ENCODE peak calls at places on chromosomes 12 and 14, in four cellular contexts. One of them, this sample, is unnamed.

GRCh38 chr12:78035913-78036658 is 205.4 kb downstream of the NAV3 start:
- DNase-seq in testis: peak; percentile 18
- DNase-seq in IMR-90: peak; percentile 34
- DNase-seq in prostate gland: no peak
- DNase-seq in this sample: no peak

GRCh38 chr14:101291390-101291789 is 269.9 kb upstream of the DIO3 start:
- DNase-seq in IMR-90: no peak
- DNase-seq in prostate gland: no peak
- DNase-seq in testis: no peak
- DNase-seq in this sample: no peak

GRCh38 chr12:125340791-125341190 is 275.6 kb downstream of the AACS start:
- DNase-seq in testis: no peak
- DNase-seq in prostate gland: no peak
- DNase-seq in IMR-90: peak; percentile 52
- DNase-seq in this sample: no peak

GRCh38 chr12:685388-685787 is 22.1 kb upstream of the NINJ2 start:
- DNase-seq in testis: peak; percentile 45
- DNase-seq in IMR-90: peak; percentile 28
- DNase-seq in prostate gland: no peak
- DNase-seq in this sample: no peak

GRCh38 chr12:116919706-116920485 is 9.1 kb downstream of the FBXW8 start:
- DNase-seq in prostate gland: peak; percentile 10
- DNase-seq in IMR-90: no peak
- DNase-seq in testis: no peak
- DNase-seq in this sample: no peak

GRCh38 chr12:63916561-63917476 is 72.3 kb downstream of the SRGAP1 start:
- DNase-seq in IMR-90: peak; percentile 64
- DNase-seq in prostate gland: no peak
- DNase-seq in testis: no peak
- DNase-seq in this sample: no peak

GRCh38 chr12:124769166-124769530 is 94.5 kb downstream of the SCARB1 start:
- DNase-seq in prostate gland: no peak
- DNase-seq in IMR-90: peak; percentile 77
- DNase-seq in testis: no peak
- DNase-seq in this sample: no peak

GRCh38 chr12:93660996-93661395 is 16.2 kb upstream of the CRADD start:
- DNase-seq in IMR-90: no peak
- DNase-seq in prostate gland: no peak
- DNase-seq in testis: no peak
- DNase-seq in this sample: no peak

GRCh38 chr14:60590907-60591510 is 58.3 kb downstream of the SIX1 start:
- DNase-seq in IMR-90: peak; percentile 17
- DNase-seq in prostate gland: peak; percentile 9
- DNase-seq in testis: no peak
- DNase-seq in this sample: no peak

GRCh38 chr12:51915003-51915625 is 7.8 kb downstream of the ACVRL1 start:
- DNase-seq in IMR-90: no peak
- DNase-seq in prostate gland: no peak
- DNase-seq in testis: no peak
- DNase-seq in this sample: no peak

GRCh38 chr14:96098309-96098998 is 59.3 kb downstream of the C14orf132 start:
- DNase-seq in IMR-90: peak; percentile 71
- DNase-seq in prostate gland: peak; percentile 52
- DNase-seq in testis: peak; percentile 51
- DNase-seq in this sample: no peak

GRCh38 chr12:32507559-32508276 is 108.4 kb downstream of the FGD4 start:
- DNase-seq in prostate gland: no peak
- DNase-seq in IMR-90: no peak
- DNase-seq in testis: no peak
- DNase-seq in this sample: no peak

GRCh38 chr12:109304485-109304884 is 4.6 kb downstream of the FOXN4 start:
- DNase-seq in prostate gland: no peak
- DNase-seq in testis: no peak
- DNase-seq in IMR-90: no peak
- DNase-seq in this sample: no peak

GRCh38 chr14:34211732-34212131 is 250.3 kb downstream of the SPTSSA start:
- DNase-seq in IMR-90: no peak
- DNase-seq in testis: no peak
- DNase-seq in prostate gland: no peak
- DNase-seq in this sample: no peak

GRCh38 chr12:120413901-120414695 is 23.8 kb upstream of the COX6A1 start:
- DNase-seq in IMR-90: no peak
- DNase-seq in testis: no peak
- DNase-seq in prostate gland: no peak
- DNase-seq in this sample: peak; percentile 34

GRCh38 chr14:61178226-61179060 is 102.7 kb downstream of the TMEM30B start:
- DNase-seq in testis: no peak
- DNase-seq in prostate gland: no peak
- DNase-seq in IMR-90: peak; percentile 99
- DNase-seq in this sample: no peak

GRCh38 chr14:106556665-106557289 is 1030.4 kb downstream of the TMEM121 start:
- DNase-seq in testis: peak; percentile 87
- DNase-seq in IMR-90: no peak
- DNase-seq in prostate gland: peak; percentile 35
- DNase-seq in this sample: no peak

GRCh38 chr12:57722716-57723629 is 15.6 kb downstream of the AGAP2 start:
- DNase-seq in testis: no peak
- DNase-seq in prostate gland: no peak
- DNase-seq in IMR-90: no peak
- DNase-seq in this sample: no peak

GRCh38 chr12:93219947-93220346 is 157.8 kb upstream of the NUDT4 start:
- DNase-seq in IMR-90: no peak
- DNase-seq in testis: no peak
- DNase-seq in prostate gland: no peak
- DNase-seq in this sample: no peak

GRCh38 chr12:13205809-13206559 is 9.5 kb downstream of the EMP1 start:
- DNase-seq in IMR-90: peak; percentile 99
- DNase-seq in prostate gland: no peak
- DNase-seq in testis: no peak
- DNase-seq in this sample: no peak

GRCh38 chr12:21818627-21819026 is 44.1 kb upstream of the KCNJ8 start:
- DNase-seq in testis: no peak
- DNase-seq in prostate gland: peak; percentile 17
- DNase-seq in IMR-90: peak; percentile 73
- DNase-seq in this sample: no peak

GRCh38 chr14:104924421-104925213 is at the start of gene PLD4:
- DNase-seq in prostate gland: no peak
- DNase-seq in IMR-90: no peak
- DNase-seq in testis: no peak
- DNase-seq in this sample: no peak

GRCh38 chr14:101476931-101477553 is 84.3 kb upstream of the DIO3 start:
- DNase-seq in prostate gland: no peak
- DNase-seq in IMR-90: no peak
- DNase-seq in testis: peak; percentile 10
- DNase-seq in this sample: no peak

GRCh38 chr12:8034802-8035201 is 2.3 kb downstream of the FOXJ2 start:
- DNase-seq in prostate gland: no peak
- DNase-seq in IMR-90: no peak
- DNase-seq in testis: no peak
- DNase-seq in this sample: no peak

GRCh38 chr12:55824726-55825125 is 4.7 kb downstream of the DNAJC14 start:
- DNase-seq in prostate gland: no peak
- DNase-seq in testis: no peak
- DNase-seq in IMR-90: no peak
- DNase-seq in this sample: no peak

GRCh38 chr14:103393687-103394626 is 8.7 kb downstream of the MARK3 start:
- DNase-seq in IMR-90: peak; percentile 53
- DNase-seq in testis: peak; percentile 56
- DNase-seq in prostate gland: no peak
- DNase-seq in this sample: no peak

GRCh38 chr12:2183556-2184541 is 131.1 kb downstream of the CACNA1C start:
- DNase-seq in testis: no peak
- DNase-seq in prostate gland: no peak
- DNase-seq in IMR-90: peak; percentile 75
- DNase-seq in this sample: no peak

GRCh38 chr12:90099288-90099687 is 390.6 kb upstream of the ATP2B1 start:
- DNase-seq in prostate gland: no peak
- DNase-seq in IMR-90: peak; percentile 59
- DNase-seq in testis: no peak
- DNase-seq in this sample: no peak

GRCh38 chr12:58918475-58918874 is 1.8 kb downstream of the LRIG3 start:
- DNase-seq in IMR-90: peak; percentile 15
- DNase-seq in testis: no peak
- DNase-seq in prostate gland: no peak
- DNase-seq in this sample: no peak

GRCh38 chr12:15532364-15532977 is 210.2 kb downstream of the PTPRO start:
- DNase-seq in IMR-90: peak; percentile 77
- DNase-seq in prostate gland: no peak
- DNase-seq in testis: no peak
- DNase-seq in this sample: no peak

GRCh38 chr14:33941727-33942126 is 9.1 kb downstream of the EGLN3 start:
- DNase-seq in IMR-90: no peak
- DNase-seq in prostate gland: no peak
- DNase-seq in testis: no peak
- DNase-seq in this sample: no peak

GRCh38 chr12:9260931-9261330 is 52.7 kb upstream of the PZP start:
- DNase-seq in IMR-90: no peak
- DNase-seq in testis: no peak
- DNase-seq in prostate gland: no peak
- DNase-seq in this sample: no peak

GRCh38 chr14:72714094-72714493 is 179.8 kb downstream of the DPF3 start:
- DNase-seq in IMR-90: no peak
- DNase-seq in testis: no peak
- DNase-seq in prostate gland: no peak
- DNase-seq in this sample: no peak

GRCh38 chr14:36996133-36996856 is 176.1 kb downstream of the SLC25A21 start:
- DNase-seq in prostate gland: no peak
- DNase-seq in testis: peak; percentile 31
- DNase-seq in IMR-90: peak; percentile 68
- DNase-seq in this sample: no peak

GRCh38 chr14:58587271-58587670 is 50.5 kb upstream of the DACT1 start:
- DNase-seq in IMR-90: peak; percentile 87
- DNase-seq in testis: no peak
- DNase-seq in prostate gland: no peak
- DNase-seq in this sample: no peak

GRCh38 chr12:57204454-57204853 is 12.1 kb upstream of the NXPH4 start:
- DNase-seq in prostate gland: no peak
- DNase-seq in IMR-90: no peak
- DNase-seq in testis: no peak
- DNase-seq in this sample: no peak

GRCh38 chr12:130013771-130014484 is 110.1 kb upstream of the TMEM132D start:
- DNase-seq in IMR-90: no peak
- DNase-seq in testis: peak; percentile 83
- DNase-seq in prostate gland: peak; percentile 34
- DNase-seq in this sample: no peak

GRCh38 chr14:61524211-61524806 is 171.0 kb upstream of the HIF1A start:
- DNase-seq in prostate gland: no peak
- DNase-seq in IMR-90: peak; percentile 74
- DNase-seq in testis: no peak
- DNase-seq in this sample: no peak

DNA sequence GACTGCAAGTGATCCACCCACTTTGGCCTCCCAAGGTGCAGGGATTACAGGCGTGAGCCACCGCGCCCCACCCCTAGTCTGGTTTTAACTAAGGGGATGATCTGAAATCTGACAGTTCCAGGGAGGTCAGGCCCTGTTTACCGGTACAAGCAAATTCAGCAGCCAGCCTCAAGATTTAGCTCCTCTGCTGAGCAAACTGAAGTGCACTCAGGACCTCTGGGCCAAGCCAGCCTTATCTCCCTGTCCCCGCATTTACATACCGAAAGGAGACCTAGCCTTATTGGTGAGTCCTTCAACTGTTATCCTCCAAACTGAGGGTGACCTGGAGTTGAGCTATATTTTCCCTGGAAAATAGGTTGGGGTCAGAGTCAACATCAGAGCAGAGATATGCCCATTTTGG is 835 bp upstream of the ABHD4 start:
- DNase-seq in IMR-90: no peak
- DNase-seq in prostate gland: no peak
- DNase-seq in testis: no peak
- DNase-seq in this sample: no peak
- H3K27me3 ChIP-seq in IMR-90: no peaks in the 10 kb centered on the region
- H3K27me3 ChIP-seq in prostate gland: no peaks in the 10 kb centered on the region
- H3K27me3 ChIP-seq in testis: no peaks in the 10 kb centered on the region
- H3K27me3 ChIP-seq in this sample: no peaks in the 10 kb centered on the region

DNA sequence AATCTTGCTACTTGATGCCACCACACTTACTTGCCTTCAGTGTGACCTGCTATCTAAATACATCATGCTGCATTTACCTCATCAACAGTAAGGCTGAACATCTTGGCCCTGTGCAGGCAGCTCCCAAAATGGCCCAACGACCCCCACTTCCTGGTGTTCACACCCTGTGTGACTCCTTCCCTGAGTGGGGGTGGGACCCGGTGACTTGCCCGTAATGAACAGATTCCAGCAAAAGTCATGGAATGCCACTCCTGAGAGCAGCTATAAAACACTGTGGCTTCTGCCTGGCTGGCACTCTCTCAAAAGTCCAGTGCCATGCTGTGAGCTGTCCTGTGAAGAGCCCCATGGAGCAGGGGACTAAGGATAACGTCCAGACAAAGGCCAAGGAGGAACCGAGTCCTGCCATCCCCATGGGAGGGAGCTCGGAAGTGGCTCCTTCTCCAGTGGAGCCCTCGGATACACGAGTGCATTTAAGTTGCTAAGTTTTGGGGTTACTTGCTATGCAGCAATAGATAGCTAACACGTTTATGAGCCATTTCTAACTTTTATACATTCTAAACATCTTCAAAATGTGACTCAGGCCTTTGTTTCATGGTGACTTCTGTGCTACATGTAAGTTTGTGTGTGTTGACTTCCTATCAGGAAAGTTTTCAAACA is 33.0 kb downstream of the P2RX2 start:
- DNase-seq in prostate gland: no peak
- DNase-seq in testis: no peak
- DNase-seq in IMR-90: no peak
- DNase-seq in this sample: no peak
- H3K36me3 ChIP-seq in prostate gland: no peaks in the 10 kb centered on the region
- H3K36me3 ChIP-seq in testis: no peaks in the 10 kb centered on the region
- H3K36me3 ChIP-seq in IMR-90: peaks cover 21% of the 10 kb centered on the region
- H3K36me3 ChIP-seq in this sample: peaks cover 55% of the 10 kb centered on the region

DNA sequence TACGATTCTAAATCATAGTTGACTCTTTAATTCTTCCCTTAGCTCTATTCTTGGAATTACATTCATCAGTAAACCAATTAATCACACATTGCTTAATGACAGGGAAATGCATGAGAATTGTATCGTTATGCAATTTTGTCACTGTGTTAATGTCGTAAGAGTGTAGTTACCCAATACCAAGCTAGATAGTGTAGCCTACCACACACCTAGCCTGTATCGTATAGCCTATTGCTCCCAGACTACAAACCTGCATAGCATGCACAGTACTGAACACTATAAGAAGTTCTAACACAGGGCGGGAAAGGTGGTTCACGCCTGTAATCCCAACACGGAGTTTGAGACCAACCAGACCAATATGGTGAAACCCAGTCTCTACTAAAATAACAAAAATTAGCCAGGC is 24.7 kb downstream of the HNRNPC start:
- DNase-seq in prostate gland: no peak
- DNase-seq in IMR-90: no peak
- DNase-seq in testis: no peak
- DNase-seq in this sample: no peak
- TF ChIP-seq POLR2A in prostate gland: no peak
- TF ChIP-seq POLR2A in IMR-90: no peak
- TF ChIP-seq POLR2A in testis: no peak
- TF ChIP-seq POLR2A in this sample: no peak

GRCh38 chr12:4943938-4944284 is 34.2 kb downstream of the KCNA1 start:
- DNase-seq in testis: no peak
- DNase-seq in prostate gland: no peak
- DNase-seq in IMR-90: no peak
- DNase-seq in this sample: no peak
- H3K27me3 ChIP-seq in testis: no peaks in the 10 kb centered on the region
- H3K27me3 ChIP-seq in prostate gland: no peaks in the 10 kb centered on the region
- H3K27me3 ChIP-seq in IMR-90: peaks cover 5% of the 10 kb centered on the region
- H3K27me3 ChIP-seq in this sample: no peaks in the 10 kb centered on the region